ENCODE peak calls at places on chromosome 17, in ten cellular contexts. One of them, this sample, is unnamed.

GRCh38 chr17:14080847-14081251 is 11.5 kb downstream of the COX10 start:
- DNase-seq in T follicular helper cell: no peak
- DNase-seq in NCI-H1930: no peak
- DNase-seq in EH: no peak
- DNase-seq in endothelial cell of umbilical vein: no peak
- DNase-seq in SK-N-DZ: no peak
- DNase-seq in posterior cingulate gyrus: no peak
- DNase-seq in GM18507: no peak
- DNase-seq in left kidney: peak; percentile 37
- DNase-seq in GM19239: no peak
- DNase-seq in this sample: peak; percentile 63

GRCh38 chr17:52159159-52159809 is 770 bp upstream of the CA10 start:
- DNase-seq in T follicular helper cell: no peak
- DNase-seq in NCI-H1930: no peak
- DNase-seq in EH: no peak
- DNase-seq in endothelial cell of umbilical vein: no peak
- DNase-seq in SK-N-DZ: no peak
- DNase-seq in posterior cingulate gyrus: no peak
- DNase-seq in GM18507: no peak
- DNase-seq in left kidney: peak; percentile 5
- DNase-seq in GM19239: no peak
- DNase-seq in this sample: peak; percentile 55

GRCh38 chr17:10210151-10210574 is 11.8 kb upstream of the GAS7 start:
- DNase-seq in T follicular helper cell: no peak
- DNase-seq in NCI-H1930: no peak
- DNase-seq in EH: peak; percentile 5
- DNase-seq in endothelial cell of umbilical vein: no peak
- DNase-seq in SK-N-DZ: no peak
- DNase-seq in posterior cingulate gyrus: no peak
- DNase-seq in GM18507: no peak
- DNase-seq in left kidney: peak; percentile 63
- DNase-seq in GM19239: no peak
- DNase-seq in this sample: peak; percentile 97

GRCh38 chr17:47778184-47778635 is 43.4 kb downstream of the OSBPL7 start:
- DNase-seq in T follicular helper cell: no peak
- DNase-seq in NCI-H1930: no peak
- DNase-seq in EH: no peak
- DNase-seq in endothelial cell of umbilical vein: no peak
- DNase-seq in SK-N-DZ: no peak
- DNase-seq in posterior cingulate gyrus: no peak
- DNase-seq in GM18507: no peak
- DNase-seq in left kidney: no peak
- DNase-seq in GM19239: no peak
- DNase-seq in this sample: peak; percentile 59

GRCh38 chr17:9928601-9929341 is 23.7 kb upstream of the RCVRN start:
- DNase-seq in T follicular helper cell: no peak
- DNase-seq in NCI-H1930: no peak
- DNase-seq in EH: peak; percentile 61
- DNase-seq in endothelial cell of umbilical vein: no peak
- DNase-seq in SK-N-DZ: peak; percentile 32
- DNase-seq in posterior cingulate gyrus: no peak
- DNase-seq in GM18507: no peak
- DNase-seq in left kidney: peak; percentile 91
- DNase-seq in GM19239: no peak
- DNase-seq in this sample: peak; percentile 88

GRCh38 chr17:8556074-8556473 is 74.5 kb downstream of the MYH10 start:
- DNase-seq in T follicular helper cell: no peak
- DNase-seq in NCI-H1930: no peak
- DNase-seq in EH: peak; percentile 50
- DNase-seq in endothelial cell of umbilical vein: no peak
- DNase-seq in SK-N-DZ: no peak
- DNase-seq in posterior cingulate gyrus: no peak
- DNase-seq in GM18507: no peak
- DNase-seq in left kidney: no peak
- DNase-seq in GM19239: no peak
- DNase-seq in this sample: peak; percentile 63

GRCh38 chr17:82317394-82318168 is at the start of gene CD7:
- DNase-seq in T follicular helper cell: peak; percentile 53
- DNase-seq in NCI-H1930: no peak
- DNase-seq in EH: no peak
- DNase-seq in endothelial cell of umbilical vein: no peak
- DNase-seq in SK-N-DZ: no peak
- DNase-seq in posterior cingulate gyrus: no peak
- DNase-seq in GM18507: no peak
- DNase-seq in left kidney: no peak
- DNase-seq in GM19239: no peak
- DNase-seq in this sample: no peak

GRCh38 chr17:73815474-73815873 is 171.2 kb upstream of the SDK2 start:
- DNase-seq in T follicular helper cell: no peak
- DNase-seq in NCI-H1930: no peak
- DNase-seq in EH: no peak
- DNase-seq in endothelial cell of umbilical vein: no peak
- DNase-seq in SK-N-DZ: no peak
- DNase-seq in posterior cingulate gyrus: no peak
- DNase-seq in GM18507: no peak
- DNase-seq in left kidney: no peak
- DNase-seq in GM19239: no peak
- DNase-seq in this sample: no peak

GRCh38 chr17:79628861-79629547 is 18.2 kb upstream of the RBFOX3 start:
- DNase-seq in T follicular helper cell: no peak
- DNase-seq in NCI-H1930: no peak
- DNase-seq in EH: no peak
- DNase-seq in endothelial cell of umbilical vein: no peak
- DNase-seq in SK-N-DZ: no peak
- DNase-seq in posterior cingulate gyrus: no peak
- DNase-seq in GM18507: no peak
- DNase-seq in left kidney: no peak
- DNase-seq in GM19239: no peak
- DNase-seq in this sample: peak; percentile 43

GRCh38 chr17:65041518-65041917 is 15.0 kb downstream of the GNA13 start:
- DNase-seq in T follicular helper cell: no peak
- DNase-seq in NCI-H1930: no peak
- DNase-seq in EH: no peak
- DNase-seq in endothelial cell of umbilical vein: no peak
- DNase-seq in SK-N-DZ: no peak
- DNase-seq in posterior cingulate gyrus: no peak
- DNase-seq in GM18507: no peak
- DNase-seq in left kidney: no peak
- DNase-seq in GM19239: no peak
- DNase-seq in this sample: no peak

GRCh38 chr17:41651625-41652460 is 27.5 kb upstream of the KRT17 start:
- DNase-seq in T follicular helper cell: no peak
- DNase-seq in NCI-H1930: no peak
- DNase-seq in EH: no peak
- DNase-seq in endothelial cell of umbilical vein: no peak
- DNase-seq in SK-N-DZ: no peak
- DNase-seq in posterior cingulate gyrus: no peak
- DNase-seq in GM18507: no peak
- DNase-seq in left kidney: peak; percentile 72
- DNase-seq in GM19239: no peak
- DNase-seq in this sample: peak; percentile 65

GRCh38 chr17:14813649-14814048 is 451.5 kb downstream of the PMP22 start:
- DNase-seq in T follicular helper cell: peak; percentile 3
- DNase-seq in NCI-H1930: peak; percentile 58
- DNase-seq in EH: no peak
- DNase-seq in endothelial cell of umbilical vein: no peak
- DNase-seq in SK-N-DZ: no peak
- DNase-seq in posterior cingulate gyrus: no peak
- DNase-seq in GM18507: no peak
- DNase-seq in left kidney: peak; percentile 34
- DNase-seq in GM19239: no peak
- DNase-seq in this sample: peak; percentile 88

GRCh38 chr17:76076100-76076764 is 1.7 kb downstream of the GALR2 start:
- DNase-seq in T follicular helper cell: no peak
- DNase-seq in NCI-H1930: no peak
- DNase-seq in EH: no peak
- DNase-seq in endothelial cell of umbilical vein: no peak
- DNase-seq in SK-N-DZ: no peak
- DNase-seq in posterior cingulate gyrus: no peak
- DNase-seq in GM18507: no peak
- DNase-seq in left kidney: peak; percentile 23
- DNase-seq in GM19239: no peak
- DNase-seq in this sample: peak; percentile 67

GRCh38 chr17:66965801-66966528 is 1.5 kb downstream of the CACNG4 start:
- DNase-seq in T follicular helper cell: no peak
- DNase-seq in NCI-H1930: no peak
- DNase-seq in EH: no peak
- DNase-seq in endothelial cell of umbilical vein: no peak
- DNase-seq in SK-N-DZ: peak; percentile 41
- DNase-seq in posterior cingulate gyrus: no peak
- DNase-seq in GM18507: no peak
- DNase-seq in left kidney: peak; percentile 68
- DNase-seq in GM19239: no peak
- DNase-seq in this sample: peak; percentile 79